ENCODE peak calls at places on chromosomes 3 and 15, in nine cellular contexts. One of them, this sample, is unnamed.

GRCh38 chr3:11288786-11289637 is 16.8 kb downstream of the ATG7 start:
- DNase-seq in heart left ventricle: peak; percentile 25
- DNase-seq in body of pancreas: no peak
- DNase-seq in naive thymus-derived CD4-positive, alpha-beta T cell: no peak
- DNase-seq in PC-3: peak; percentile 94
- DNase-seq in CD8-positive, alpha-beta memory T cell: no peak
- DNase-seq in adrenal gland: no peak
- DNase-seq in GM23338: no peak
- DNase-seq in transverse colon: no peak
- DNase-seq in this sample: peak; percentile 14

GRCh38 chr15:35654334-35654733 is 108.4 kb upstream of the DPH6 start:
- DNase-seq in GM23338: no peak
- DNase-seq in naive thymus-derived CD4-positive, alpha-beta T cell: no peak
- DNase-seq in body of pancreas: no peak
- DNase-seq in CD8-positive, alpha-beta memory T cell: no peak
- DNase-seq in adrenal gland: no peak
- DNase-seq in PC-3: no peak
- DNase-seq in transverse colon: no peak
- DNase-seq in heart left ventricle: no peak
- DNase-seq in this sample: no peak

GRCh38 chr15:48555244-48555804 is 90.2 kb downstream of the FBN1 start:
- DNase-seq in GM23338: no peak
- DNase-seq in adrenal gland: no peak
- DNase-seq in PC-3: no peak
- DNase-seq in transverse colon: no peak
- DNase-seq in naive thymus-derived CD4-positive, alpha-beta T cell: no peak
- DNase-seq in heart left ventricle: no peak
- DNase-seq in body of pancreas: no peak
- DNase-seq in CD8-positive, alpha-beta memory T cell: no peak
- DNase-seq in this sample: no peak

GRCh38 chr15:58212909-58213526 is 74.8 kb downstream of the AQP9 start:
- DNase-seq in GM23338: peak; percentile 54
- DNase-seq in adrenal gland: peak; percentile 53
- DNase-seq in body of pancreas: peak; percentile 27
- DNase-seq in naive thymus-derived CD4-positive, alpha-beta T cell: no peak
- DNase-seq in PC-3: peak; percentile 34
- DNase-seq in transverse colon: no peak
- DNase-seq in heart left ventricle: no peak
- DNase-seq in CD8-positive, alpha-beta memory T cell: no peak
- DNase-seq in this sample: no peak

GRCh38 chr15:77160562-77161481 is 89.9 kb upstream of the TSPAN3 start:
- DNase-seq in transverse colon: peak; percentile 53
- DNase-seq in body of pancreas: peak; percentile 73
- DNase-seq in heart left ventricle: no peak
- DNase-seq in adrenal gland: no peak
- DNase-seq in naive thymus-derived CD4-positive, alpha-beta T cell: no peak
- DNase-seq in GM23338: peak; percentile 16
- DNase-seq in CD8-positive, alpha-beta memory T cell: no peak
- DNase-seq in PC-3: peak; percentile 63
- DNase-seq in this sample: no peak

GRCh38 chr15:77076325-77076915 is 5.5 kb upstream of the TSPAN3 start:
- DNase-seq in heart left ventricle: no peak
- DNase-seq in adrenal gland: no peak
- DNase-seq in body of pancreas: no peak
- DNase-seq in GM23338: no peak
- DNase-seq in naive thymus-derived CD4-positive, alpha-beta T cell: no peak
- DNase-seq in CD8-positive, alpha-beta memory T cell: no peak
- DNase-seq in transverse colon: no peak
- DNase-seq in PC-3: no peak
- DNase-seq in this sample: no peak

GRCh38 chr3:128466840-128467541 is at the start of gene DNAJB8:
- DNase-seq in CD8-positive, alpha-beta memory T cell: no peak
- DNase-seq in adrenal gland: no peak
- DNase-seq in naive thymus-derived CD4-positive, alpha-beta T cell: peak; percentile 34
- DNase-seq in body of pancreas: no peak
- DNase-seq in transverse colon: no peak
- DNase-seq in PC-3: no peak
- DNase-seq in heart left ventricle: no peak
- DNase-seq in GM23338: no peak
- DNase-seq in this sample: no peak

GRCh38 chr3:9497821-9498565 is 55.6 kb downstream of the LHFPL4 start:
- DNase-seq in PC-3: peak; percentile 81
- DNase-seq in naive thymus-derived CD4-positive, alpha-beta T cell: no peak
- DNase-seq in GM23338: no peak
- DNase-seq in adrenal gland: no peak
- DNase-seq in transverse colon: no peak
- DNase-seq in CD8-positive, alpha-beta memory T cell: no peak
- DNase-seq in body of pancreas: no peak
- DNase-seq in heart left ventricle: no peak
- DNase-seq in this sample: peak; percentile 16

GRCh38 chr3:55750525-55750924 is 263.4 kb upstream of the WNT5A start:
- DNase-seq in transverse colon: peak; percentile 10
- DNase-seq in CD8-positive, alpha-beta memory T cell: no peak
- DNase-seq in adrenal gland: no peak
- DNase-seq in GM23338: no peak
- DNase-seq in PC-3: peak; percentile 97
- DNase-seq in body of pancreas: no peak
- DNase-seq in naive thymus-derived CD4-positive, alpha-beta T cell: no peak
- DNase-seq in heart left ventricle: no peak
- DNase-seq in this sample: peak; percentile 50

GRCh38 chr3:36876181-36876936 is 68.5 kb downstream of the TRANK1 start:
- DNase-seq in PC-3: no peak
- DNase-seq in heart left ventricle: no peak
- DNase-seq in naive thymus-derived CD4-positive, alpha-beta T cell: peak; percentile 26
- DNase-seq in adrenal gland: no peak
- DNase-seq in transverse colon: no peak
- DNase-seq in body of pancreas: no peak
- DNase-seq in CD8-positive, alpha-beta memory T cell: peak; percentile 23
- DNase-seq in GM23338: no peak
- DNase-seq in this sample: no peak

GRCh38 chr3:64422192-64422591 is 196.9 kb upstream of the PRICKLE2 start:
- DNase-seq in CD8-positive, alpha-beta memory T cell: no peak
- DNase-seq in heart left ventricle: no peak
- DNase-seq in naive thymus-derived CD4-positive, alpha-beta T cell: no peak
- DNase-seq in adrenal gland: no peak
- DNase-seq in body of pancreas: no peak
- DNase-seq in GM23338: no peak
- DNase-seq in PC-3: no peak
- DNase-seq in transverse colon: no peak
- DNase-seq in this sample: no peak

GRCh38 chr3:64422932-64423331 is 197.7 kb upstream of the PRICKLE2 start:
- DNase-seq in adrenal gland: no peak
- DNase-seq in GM23338: no peak
- DNase-seq in body of pancreas: no peak
- DNase-seq in CD8-positive, alpha-beta memory T cell: no peak
- DNase-seq in transverse colon: no peak
- DNase-seq in naive thymus-derived CD4-positive, alpha-beta T cell: no peak
- DNase-seq in PC-3: no peak
- DNase-seq in heart left ventricle: no peak
- DNase-seq in this sample: no peak

GRCh38 chr3:64414043-64414442 is 188.8 kb upstream of the PRICKLE2 start:
- DNase-seq in adrenal gland: no peak
- DNase-seq in body of pancreas: no peak
- DNase-seq in GM23338: no peak
- DNase-seq in transverse colon: no peak
- DNase-seq in PC-3: no peak
- DNase-seq in naive thymus-derived CD4-positive, alpha-beta T cell: no peak
- DNase-seq in CD8-positive, alpha-beta memory T cell: no peak
- DNase-seq in heart left ventricle: no peak
- DNase-seq in this sample: no peak

GRCh38 chr3:64417816-64418215 is 192.6 kb upstream of the PRICKLE2 start:
- DNase-seq in adrenal gland: no peak
- DNase-seq in GM23338: peak; percentile 32
- DNase-seq in transverse colon: no peak
- DNase-seq in CD8-positive, alpha-beta memory T cell: no peak
- DNase-seq in naive thymus-derived CD4-positive, alpha-beta T cell: no peak
- DNase-seq in heart left ventricle: no peak
- DNase-seq in PC-3: no peak
- DNase-seq in body of pancreas: no peak
- DNase-seq in this sample: peak; percentile 30
- H3K36me3 ChIP-seq in adrenal gland: no peaks in the 10 kb centered on the region
- H3K36me3 ChIP-seq in GM23338: no peaks in the 10 kb centered on the region
- H3K36me3 ChIP-seq in transverse colon: no peaks in the 10 kb centered on the region
- H3K36me3 ChIP-seq in CD8-positive, alpha-beta memory T cell: no peaks in the 10 kb centered on the region
- H3K36me3 ChIP-seq in naive thymus-derived CD4-positive, alpha-beta T cell: no peaks in the 10 kb centered on the region
- H3K36me3 ChIP-seq in heart left ventricle: no peaks in the 10 kb centered on the region
- H3K36me3 ChIP-seq in PC-3: no peaks in the 10 kb centered on the region
- H3K36me3 ChIP-seq in body of pancreas: no peaks in the 10 kb centered on the region
- H3K36me3 ChIP-seq in this sample: no peaks in the 10 kb centered on the region

DNA sequence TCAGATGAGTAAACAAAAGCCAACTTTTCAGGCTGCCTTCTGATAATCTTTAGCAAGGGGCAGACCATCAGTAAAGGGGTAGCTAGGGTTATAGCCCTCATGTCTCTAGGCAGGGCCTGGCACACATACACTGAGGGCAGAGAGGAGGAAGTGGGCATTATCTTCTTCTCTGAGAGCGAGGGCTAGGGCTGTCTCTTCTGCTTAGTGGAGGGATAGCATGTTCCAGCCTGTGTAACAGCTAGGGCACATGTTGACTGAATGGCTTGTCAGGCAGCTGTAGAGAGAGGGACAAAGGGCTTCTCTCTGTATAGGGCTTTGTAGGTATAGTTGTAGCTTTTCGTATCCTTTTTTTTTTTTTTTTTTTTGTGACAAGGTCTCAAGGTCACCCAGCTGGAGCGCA is 17.8 kb downstream of the CRTC3 start:
- DNase-seq in GM23338: no peak
- DNase-seq in transverse colon: no peak
- DNase-seq in heart left ventricle: no peak
- DNase-seq in CD8-positive, alpha-beta memory T cell: no peak
- DNase-seq in PC-3: no peak
- DNase-seq in body of pancreas: no peak
- DNase-seq in naive thymus-derived CD4-positive, alpha-beta T cell: no peak
- DNase-seq in adrenal gland: no peak
- DNase-seq in this sample: no peak
- H3K27me3 ChIP-seq in GM23338: no peaks in the 10 kb centered on the region
- H3K27me3 ChIP-seq in transverse colon: no peaks in the 10 kb centered on the region
- H3K27me3 ChIP-seq in heart left ventricle: no peaks in the 10 kb centered on the region
- H3K27me3 ChIP-seq in CD8-positive, alpha-beta memory T cell: no peaks in the 10 kb centered on the region
- H3K27me3 ChIP-seq in PC-3: no peaks in the 10 kb centered on the region
- H3K27me3 ChIP-seq in body of pancreas: no peaks in the 10 kb centered on the region
- H3K27me3 ChIP-seq in naive thymus-derived CD4-positive, alpha-beta T cell: no peaks in the 10 kb centered on the region
- H3K27me3 ChIP-seq in adrenal gland: no peaks in the 10 kb centered on the region
- H3K27me3 ChIP-seq in this sample: no peaks in the 10 kb centered on the region

GRCh38 chr3:181704421-181705066 is 7.2 kb upstream of the SOX2 start:
- DNase-seq in heart left ventricle: no peak
- DNase-seq in body of pancreas: no peak
- DNase-seq in adrenal gland: no peak
- DNase-seq in transverse colon: no peak
- DNase-seq in CD8-positive, alpha-beta memory T cell: no peak
- DNase-seq in GM23338: peak; percentile 19
- DNase-seq in naive thymus-derived CD4-positive, alpha-beta T cell: no peak
- DNase-seq in PC-3: no peak
- DNase-seq in this sample: no peak

GRCh38 chr3:181709537-181710279 is 2.0 kb upstream of the SOX2 start:
- DNase-seq in CD8-positive, alpha-beta memory T cell: peak; percentile 24
- DNase-seq in transverse colon: peak; percentile 77
- DNase-seq in heart left ventricle: peak; percentile 49
- DNase-seq in PC-3: peak; percentile 80
- DNase-seq in GM23338: peak; percentile 89
- DNase-seq in adrenal gland: peak; percentile 79
- DNase-seq in naive thymus-derived CD4-positive, alpha-beta T cell: peak; percentile 67
- DNase-seq in body of pancreas: peak; percentile 71
- DNase-seq in this sample: peak; percentile 49

GRCh38 chr3:181703701-181704420 is 7.9 kb upstream of the SOX2 start:
- DNase-seq in CD8-positive, alpha-beta memory T cell: no peak
- DNase-seq in PC-3: no peak
- DNase-seq in heart left ventricle: no peak
- DNase-seq in naive thymus-derived CD4-positive, alpha-beta T cell: no peak
- DNase-seq in adrenal gland: no peak
- DNase-seq in body of pancreas: no peak
- DNase-seq in GM23338: peak; percentile 76
- DNase-seq in transverse colon: no peak
- DNase-seq in this sample: no peak

GRCh38 chr3:181707980-181708379 is 3.7 kb upstream of the SOX2 start:
- DNase-seq in adrenal gland: no peak
- DNase-seq in heart left ventricle: no peak
- DNase-seq in naive thymus-derived CD4-positive, alpha-beta T cell: no peak
- DNase-seq in transverse colon: no peak
- DNase-seq in PC-3: no peak
- DNase-seq in GM23338: peak; percentile 82
- DNase-seq in body of pancreas: no peak
- DNase-seq in CD8-positive, alpha-beta memory T cell: no peak
- DNase-seq in this sample: no peak

GRCh38 chr3:181705081-181705480 is 6.6 kb upstream of the SOX2 start:
- DNase-seq in GM23338: peak; percentile 49
- DNase-seq in PC-3: no peak
- DNase-seq in transverse colon: no peak
- DNase-seq in adrenal gland: no peak
- DNase-seq in naive thymus-derived CD4-positive, alpha-beta T cell: no peak
- DNase-seq in CD8-positive, alpha-beta memory T cell: no peak
- DNase-seq in body of pancreas: no peak
- DNase-seq in heart left ventricle: no peak
- DNase-seq in this sample: no peak
- H3K36me3 ChIP-seq in GM23338: no peaks in the 10 kb centered on the region
- H3K36me3 ChIP-seq in PC-3: no peaks in the 10 kb centered on the region
- H3K36me3 ChIP-seq in transverse colon: no peaks in the 10 kb centered on the region
- H3K36me3 ChIP-seq in adrenal gland: no peaks in the 10 kb centered on the region
- H3K36me3 ChIP-seq in naive thymus-derived CD4-positive, alpha-beta T cell: no peaks in the 10 kb centered on the region
- H3K36me3 ChIP-seq in CD8-positive, alpha-beta memory T cell: no peaks in the 10 kb centered on the region
- H3K36me3 ChIP-seq in body of pancreas: no peaks in the 10 kb centered on the region
- H3K36me3 ChIP-seq in heart left ventricle: no peaks in the 10 kb centered on the region
- H3K36me3 ChIP-seq in this sample: no peaks in the 10 kb centered on the region

GRCh38 chr15:37108725-37109124 is 8.4 kb upstream of the MEIS2 start:
- DNase-seq in PC-3: no peak
- DNase-seq in naive thymus-derived CD4-positive, alpha-beta T cell: no peak
- DNase-seq in transverse colon: no peak
- DNase-seq in heart left ventricle: no peak
- DNase-seq in GM23338: no peak
- DNase-seq in CD8-positive, alpha-beta memory T cell: no peak
- DNase-seq in adrenal gland: no peak
- DNase-seq in body of pancreas: no peak
- DNase-seq in this sample: no peak
- H3K27me3 ChIP-seq in PC-3: no peaks in the 10 kb centered on the region
- H3K27me3 ChIP-seq in naive thymus-derived CD4-positive, alpha-beta T cell: peaks cover 40% of the 10 kb centered on the region
- H3K27me3 ChIP-seq in transverse colon: peaks cover 100% of the 10 kb centered on the region
- H3K27me3 ChIP-seq in heart left ventricle: peaks cover 8% of the 10 kb centered on the region
- H3K27me3 ChIP-seq in GM23338: peaks cover 95% of the 10 kb centered on the region
- H3K27me3 ChIP-seq in CD8-positive, alpha-beta memory T cell: peaks cover 63% of the 10 kb centered on the region
- H3K27me3 ChIP-seq in adrenal gland: no peaks in the 10 kb centered on the region
- H3K27me3 ChIP-seq in body of pancreas: no peaks in the 10 kb centered on the region
- H3K27me3 ChIP-seq in this sample: peaks cover 28% of the 10 kb centered on the region

GRCh38 chr3:50256978-50257890 is 11.7 kb upstream of the SEMA3B start:
- DNase-seq in body of pancreas: peak; percentile 56
- DNase-seq in adrenal gland: no peak
- DNase-seq in GM23338: peak; percentile 82
- DNase-seq in transverse colon: peak; percentile 64
- DNase-seq in heart left ventricle: no peak
- DNase-seq in naive thymus-derived CD4-positive, alpha-beta T cell: no peak
- DNase-seq in PC-3: peak; percentile 67
- DNase-seq in CD8-positive, alpha-beta memory T cell: no peak
- DNase-seq in this sample: no peak
- H3K36me3 ChIP-seq in body of pancreas: peaks cover 4% of the 10 kb centered on the region
- H3K36me3 ChIP-seq in adrenal gland: peaks cover 60% of the 10 kb centered on the region
- H3K36me3 ChIP-seq in GM23338: peaks cover 14% of the 10 kb centered on the region
- H3K36me3 ChIP-seq in transverse colon: no peaks in the 10 kb centered on the region
- H3K36me3 ChIP-seq in heart left ventricle: peaks cover 50% of the 10 kb centered on the region
- H3K36me3 ChIP-seq in naive thymus-derived CD4-positive, alpha-beta T cell: peaks cover 12% of the 10 kb centered on the region
- H3K36me3 ChIP-seq in PC-3: peaks cover 19% of the 10 kb centered on the region
- H3K36me3 ChIP-seq in CD8-positive, alpha-beta memory T cell: peaks cover 45% of the 10 kb centered on the region
- H3K36me3 ChIP-seq in this sample: peaks cover 10% of the 10 kb centered on the region

This sample was measured in MG63.